ENCODE peak calls at places on chromosomes 4 and X, in five cellular contexts. One of them, this sample, is unnamed.

GRCh38 chr4:26746742-26747351 is 113.8 kb upstream of the STIM2 start:
- DNase-seq in breast epithelium: no peak
- DNase-seq in heart right ventricle: no peak
- DNase-seq in tibial nerve: no peak
- DNase-seq in suprapubic skin: no peak
- DNase-seq in this sample: no peak

GRCh38 chr4:134622194-134622593 is 420.6 kb upstream of the PABPC4L start:
- DNase-seq in breast epithelium: no peak
- DNase-seq in heart right ventricle: no peak
- DNase-seq in tibial nerve: no peak
- DNase-seq in suprapubic skin: no peak
- DNase-seq in this sample: no peak

GRCh38 chr4:4681651-4682050 is 139.8 kb upstream of the STX18 start:
- DNase-seq in breast epithelium: no peak
- DNase-seq in heart right ventricle: no peak
- DNase-seq in tibial nerve: no peak
- DNase-seq in suprapubic skin: no peak
- DNase-seq in this sample: no peak

GRCh38 chrX:49171752-49172279 is at the start of gene PLP2:
- DNase-seq in breast epithelium: no peak
- DNase-seq in heart right ventricle: no peak
- DNase-seq in tibial nerve: no peak
- DNase-seq in suprapubic skin: no peak
- DNase-seq in this sample: no peak

GRCh38 chr4:68348577-68348976 is 1.3 kb downstream of the YTHDC1 start:
- DNase-seq in breast epithelium: no peak
- DNase-seq in heart right ventricle: no peak
- DNase-seq in tibial nerve: no peak
- DNase-seq in suprapubic skin: no peak
- DNase-seq in this sample: no peak

GRCh38 chrX:21586001-21586400 is 72.1 kb downstream of the KLHL34 start:
- DNase-seq in breast epithelium: no peak
- DNase-seq in heart right ventricle: no peak
- DNase-seq in tibial nerve: no peak
- DNase-seq in suprapubic skin: no peak
- DNase-seq in this sample: no peak

GRCh38 chrX:54452920-54453319 is 12.7 kb downstream of the TSR2 start:
- DNase-seq in breast epithelium: no peak
- DNase-seq in heart right ventricle: no peak
- DNase-seq in tibial nerve: no peak
- DNase-seq in suprapubic skin: no peak
- DNase-seq in this sample: no peak

GRCh38 chr4:74000301-74000700 is 1.8 kb upstream of the CXCL5 start:
- DNase-seq in breast epithelium: no peak
- DNase-seq in heart right ventricle: no peak
- DNase-seq in tibial nerve: no peak
- DNase-seq in suprapubic skin: no peak
- DNase-seq in this sample: no peak

GRCh38 chr4:69060651-69061308 is 35.5 kb upstream of the UGT2B7 start:
- DNase-seq in breast epithelium: no peak
- DNase-seq in heart right ventricle: no peak
- DNase-seq in tibial nerve: no peak
- DNase-seq in suprapubic skin: no peak
- DNase-seq in this sample: no peak

GRCh38 chrX:40423299-40423698 is 157.5 kb upstream of the ATP6AP2 start:
- DNase-seq in breast epithelium: no peak
- DNase-seq in heart right ventricle: no peak
- DNase-seq in tibial nerve: no peak
- DNase-seq in suprapubic skin: no peak
- DNase-seq in this sample: no peak

GRCh38 chrX:2875798-2876399 is 47.2 kb downstream of the GYG2 start:
- DNase-seq in breast epithelium: no peak
- DNase-seq in heart right ventricle: no peak
- DNase-seq in tibial nerve: no peak
- DNase-seq in suprapubic skin: no peak
- DNase-seq in this sample: no peak

GRCh38 chr4:99323761-99324160 is 2.6 kb upstream of the ADH1B start:
- DNase-seq in breast epithelium: no peak
- DNase-seq in heart right ventricle: no peak
- DNase-seq in tibial nerve: peak
- DNase-seq in suprapubic skin: no peak
- DNase-seq in this sample: no peak

GRCh38 chr4:31088600-31089230 is 368.5 kb downstream of the PCDH7 start:
- DNase-seq in breast epithelium: no peak
- DNase-seq in heart right ventricle: peak
- DNase-seq in tibial nerve: no peak
- DNase-seq in suprapubic skin: no peak
- DNase-seq in this sample: no peak

GRCh38 chrX:135988245-135988644 is 3.0 kb downstream of the SLC9A6 start:
- DNase-seq in breast epithelium: no peak
- DNase-seq in heart right ventricle: no peak
- DNase-seq in tibial nerve: no peak
- DNase-seq in suprapubic skin: no peak
- DNase-seq in this sample: no peak

GRCh38 chr4:67751260-67751659 is 2.9 kb downstream of the GNRHR start:
- DNase-seq in breast epithelium: no peak
- DNase-seq in heart right ventricle: no peak
- DNase-seq in tibial nerve: no peak
- DNase-seq in suprapubic skin: no peak
- DNase-seq in this sample: no peak

GRCh38 chr4:83866821-83867220 is 330.9 kb downstream of the GPAT3 start:
- DNase-seq in breast epithelium: no peak
- DNase-seq in heart right ventricle: no peak
- DNase-seq in tibial nerve: no peak
- DNase-seq in suprapubic skin: no peak
- DNase-seq in this sample: no peak

GRCh38 chr4:175884048-175884447 is 72.0 kb upstream of the GPM6A start:
- DNase-seq in breast epithelium: no peak
- DNase-seq in heart right ventricle: no peak
- DNase-seq in tibial nerve: no peak
- DNase-seq in suprapubic skin: no peak
- DNase-seq in this sample: no peak

GRCh38 chr4:169523796-169524195 is 88.6 kb downstream of the NEK1 start:
- DNase-seq in breast epithelium: no peak
- DNase-seq in heart right ventricle: no peak
- DNase-seq in tibial nerve: no peak
- DNase-seq in suprapubic skin: no peak
- DNase-seq in this sample: no peak

GRCh38 chr4:152348670-152349069 is 187.2 kb downstream of the FBXW7 start:
- DNase-seq in breast epithelium: no peak
- DNase-seq in heart right ventricle: no peak
- DNase-seq in tibial nerve: no peak
- DNase-seq in suprapubic skin: no peak
- DNase-seq in this sample: no peak
- TF ChIP-seq CTCF in breast epithelium: no peak
- TF ChIP-seq CTCF in heart right ventricle: peak
- TF ChIP-seq CTCF in tibial nerve: no peak
- TF ChIP-seq CTCF in suprapubic skin: no peak
- TF ChIP-seq CTCF in this sample: no peak

DNA sequence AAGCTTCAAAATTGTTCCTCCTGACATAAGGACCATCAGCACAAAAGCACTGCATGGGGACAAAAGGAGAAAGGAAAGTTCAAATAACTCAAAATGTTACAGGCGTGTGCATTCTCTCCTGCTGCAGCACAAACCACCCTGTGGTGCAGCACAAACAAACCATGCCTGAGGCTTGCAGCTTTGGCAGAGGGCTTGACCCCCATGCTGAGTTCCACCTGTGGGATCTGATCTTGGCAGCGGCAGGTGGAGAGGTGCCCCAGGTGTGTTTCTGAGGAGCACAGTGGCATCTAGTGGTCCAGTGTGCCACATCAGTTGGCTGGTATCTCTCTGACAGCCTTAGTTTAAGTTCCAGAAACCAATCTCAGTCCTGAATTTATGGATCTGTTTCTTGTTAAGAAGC is 164.6 kb downstream of the SOWAHB start:
- DNase-seq in breast epithelium: peak
- DNase-seq in heart right ventricle: no peak
- DNase-seq in tibial nerve: no peak
- DNase-seq in suprapubic skin: no peak
- DNase-seq in this sample: no peak
- TF ChIP-seq CTCF in breast epithelium: peak
- TF ChIP-seq CTCF in heart right ventricle: no peak
- TF ChIP-seq CTCF in tibial nerve: no peak
- TF ChIP-seq CTCF in suprapubic skin: no peak
- TF ChIP-seq CTCF in this sample: no peak

GRCh38 chr4:185660340-185660739 is 125.0 kb upstream of the PDLIM3 start:
- DNase-seq in breast epithelium: no peak
- DNase-seq in heart right ventricle: no peak
- DNase-seq in tibial nerve: no peak
- DNase-seq in suprapubic skin: no peak
- DNase-seq in this sample: no peak
- TF ChIP-seq CTCF in breast epithelium: no peak
- TF ChIP-seq CTCF in heart right ventricle: no peak
- TF ChIP-seq CTCF in tibial nerve: no peak
- TF ChIP-seq CTCF in suprapubic skin: no peak
- TF ChIP-seq CTCF in this sample: no peak

DNA sequence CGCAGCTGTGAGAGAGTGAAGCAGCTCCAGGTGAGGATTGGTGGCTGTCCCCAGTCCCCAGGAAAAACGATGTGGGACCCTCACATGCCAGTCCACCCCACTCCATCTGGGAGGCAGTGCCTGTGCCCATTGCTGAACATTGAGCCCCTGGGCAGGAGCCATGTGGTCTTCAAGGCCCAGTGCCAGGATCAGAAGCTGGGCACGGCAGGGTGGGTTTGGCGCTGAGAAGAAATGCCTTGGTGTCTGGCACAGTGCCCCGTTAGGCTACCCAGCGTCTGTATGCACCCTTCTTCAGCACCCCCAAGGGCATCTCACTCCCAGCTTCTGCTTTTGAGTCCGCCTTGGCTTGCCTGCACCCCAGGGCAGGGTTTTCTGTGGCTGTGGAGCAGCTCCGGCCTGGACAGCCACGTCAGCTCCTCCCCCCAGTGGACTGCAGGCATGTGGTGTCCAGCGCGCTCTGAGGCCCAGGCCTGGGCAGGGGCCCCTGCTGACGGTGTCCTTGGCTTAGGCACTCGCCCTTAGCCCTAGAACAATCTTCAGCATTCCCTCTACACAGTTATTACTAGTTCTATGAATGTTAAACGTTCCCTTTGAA is 28.6 kb downstream of the RGS12 start:
- DNase-seq in breast epithelium: peak
- DNase-seq in heart right ventricle: peak
- DNase-seq in tibial nerve: no peak
- DNase-seq in suprapubic skin: peak
- DNase-seq in this sample: no peak
- TF ChIP-seq CTCF in breast epithelium: no peak
- TF ChIP-seq CTCF in heart right ventricle: no peak
- TF ChIP-seq CTCF in tibial nerve: no peak
- TF ChIP-seq CTCF in suprapubic skin: no peak
- TF ChIP-seq CTCF in this sample: no peak

DNA sequence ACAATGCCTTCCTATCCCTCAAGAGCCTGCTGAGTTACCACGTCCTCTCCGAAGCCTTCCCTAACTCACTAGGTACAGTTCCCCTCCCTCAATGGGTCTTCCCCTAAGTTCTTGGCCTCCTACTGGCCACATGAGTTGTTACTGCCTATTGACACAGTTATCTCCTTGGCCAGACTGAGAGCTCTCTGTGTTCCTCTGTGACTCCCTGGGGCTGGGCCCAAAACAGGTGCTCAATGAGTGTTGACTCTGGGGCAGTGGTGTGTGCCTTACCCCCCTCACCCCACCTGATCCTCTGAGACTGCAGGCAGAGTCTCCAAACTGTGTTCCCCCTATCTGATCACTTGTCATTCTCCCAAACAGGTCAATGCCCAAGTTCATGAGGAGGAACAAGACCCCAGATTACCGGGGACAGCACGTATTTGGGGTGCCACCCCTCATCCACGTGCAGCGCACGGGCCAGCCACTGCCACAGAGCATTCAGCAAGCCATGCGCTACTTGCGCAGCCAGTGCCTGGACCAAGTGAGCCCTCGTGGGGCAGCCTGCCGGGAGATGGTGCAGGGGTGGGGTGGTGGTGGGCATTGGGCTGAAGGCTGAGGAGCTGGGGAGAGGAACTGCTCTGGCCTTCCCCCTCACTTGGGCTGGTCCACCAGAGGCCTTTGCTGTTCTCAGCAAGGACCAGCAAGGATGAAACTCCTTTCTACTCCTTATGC is 72.6 kb downstream of the STARD8 start:
- DNase-seq in breast epithelium: no peak
- DNase-seq in heart right ventricle: no peak
- DNase-seq in tibial nerve: no peak
- DNase-seq in suprapubic skin: no peak
- DNase-seq in this sample: no peak
- TF ChIP-seq CTCF in breast epithelium: no peak
- TF ChIP-seq CTCF in heart right ventricle: peak
- TF ChIP-seq CTCF in tibial nerve: no peak
- TF ChIP-seq CTCF in suprapubic skin: no peak
- TF ChIP-seq CTCF in this sample: no peak

DNA sequence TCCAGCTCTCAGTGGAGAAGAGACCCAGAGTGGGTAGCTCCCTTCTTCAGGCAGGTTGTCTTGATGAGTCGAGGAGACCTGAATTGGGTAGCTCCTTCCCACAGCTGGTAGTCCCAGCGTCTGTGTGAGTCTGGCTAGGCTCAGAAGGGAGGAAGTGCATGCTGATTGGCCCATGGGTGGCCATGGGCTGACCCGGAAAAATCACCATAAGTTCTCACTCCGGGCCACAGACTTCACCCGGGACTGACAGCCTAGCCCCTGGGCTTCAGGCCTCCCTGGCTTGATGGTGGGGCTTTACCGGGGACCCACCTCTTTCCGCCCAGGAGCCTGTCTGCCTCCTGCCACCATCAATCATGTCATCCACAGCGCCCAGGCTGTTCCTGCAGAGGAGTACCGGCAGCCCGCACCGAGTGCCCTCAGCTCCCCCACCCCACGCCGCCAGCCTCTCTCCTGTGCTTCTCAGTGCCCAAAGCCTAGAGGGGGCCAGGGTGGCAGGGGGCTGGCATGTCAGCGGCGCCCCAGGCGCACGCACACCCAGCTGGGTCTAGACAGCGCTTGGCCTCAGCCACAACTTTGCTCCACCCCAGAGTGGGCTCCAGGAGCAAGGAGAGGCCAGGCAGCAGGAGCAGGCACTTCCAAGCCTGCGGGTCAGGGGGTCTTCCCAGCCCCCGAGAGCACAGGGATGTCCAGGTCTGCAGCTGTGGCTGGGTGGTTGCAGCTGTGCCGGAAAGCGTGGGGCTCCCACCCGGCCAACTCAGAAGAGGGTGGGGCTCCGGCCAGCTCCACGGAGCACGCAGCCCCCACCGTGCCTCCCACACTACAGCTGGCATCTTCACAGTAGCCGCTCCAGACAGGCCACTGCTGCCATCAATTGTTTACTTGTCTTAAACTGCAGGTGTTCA is 16.1 kb upstream of the SAT1 start:
- DNase-seq in breast epithelium: no peak
- DNase-seq in heart right ventricle: no peak
- DNase-seq in tibial nerve: no peak
- DNase-seq in suprapubic skin: no peak
- DNase-seq in this sample: no peak
- TF ChIP-seq CTCF in breast epithelium: no peak
- TF ChIP-seq CTCF in heart right ventricle: no peak
- TF ChIP-seq CTCF in tibial nerve: no peak
- TF ChIP-seq CTCF in suprapubic skin: no peak
- TF ChIP-seq CTCF in this sample: no peak

GRCh38 chr4:53656421-53656981 is 65.2 kb upstream of the LNX1 start:
- DNase-seq in breast epithelium: no peak
- DNase-seq in heart right ventricle: no peak
- DNase-seq in tibial nerve: peak
- DNase-seq in suprapubic skin: no peak
- DNase-seq in this sample: no peak
- TF ChIP-seq CTCF in breast epithelium: no peak
- TF ChIP-seq CTCF in heart right ventricle: peak
- TF ChIP-seq CTCF in tibial nerve: peak
- TF ChIP-seq CTCF in suprapubic skin: peak
- TF ChIP-seq CTCF in this sample: no peak